ENCODE peak calls at places on chromosome 2, in four cellular contexts. K, F, M and W are unnamed samples.

GRCh38 chr2:238162171-238162515 is 3.4 kb downstream of the ERFE start:
- DNase-seq in M (no peak), F (no peak), K (no peak), W (no peak)

GRCh38 chr2:82089518-82089917 is 1785.0 kb upstream of the LRRTM1 start:
- DNase-seq in K (no peak), F (no peak), M (no peak), W (no peak)

GRCh38 chr2:30661173-30662107 is 145.8 kb downstream of the CAPN13 start:
- DNase-seq in K (no peak), M (no peak), F (peak), W (no peak)

GRCh38 chr2:152097291-152098032 is 1.4 kb downstream of the CACNB4 start:
- DNase-seq in F (peak), M (peak), K (peak), W (peak)

GRCh38 chr2:26245810-26246209 is 1.1 kb downstream of the HADHB start:
- DNase-seq in M (no peak), F (peak), K (peak), W (no peak)

GRCh38 chr2:172070936-172071335 is 14.4 kb upstream of the DLX1 start:
- DNase-seq in F (no peak), M (no peak), K (no peak), W (no peak)

GRCh38 chr2:177906041-177906718 is 166.4 kb downstream of the PDE11A start:
- DNase-seq in M (peak), F (peak), K (peak), W (peak)

GRCh38 chr2:3312576-3313345 is 64.9 kb downstream of the EIPR1 start:
- DNase-seq in F (no peak), K (no peak), M (no peak), W (no peak)

GRCh38 chr2:98649135-98649991 is 41.0 kb downstream of the UNC50 start:
- DNase-seq in F (peak), M (peak), K (peak), W (peak)

GRCh38 chr2:5777089-5777488 is 84.9 kb downstream of the SOX11 start:
- DNase-seq in K (no peak), F (peak), M (no peak), W (no peak)

GRCh38 chr2:12613137-12613912 is 103.4 kb upstream of the TRIB2 start:
- DNase-seq in M (peak), K (no peak), F (no peak), W (peak)

GRCh38 chr2:54772531-54772930 is 49.1 kb downstream of the EML6 start:
- DNase-seq in K (peak), F (peak), M (no peak), W (no peak)

GRCh38 chr2:130351495-130352125 is 4.2 kb upstream of the PTPN18 start:
- DNase-seq in M (no peak), F (no peak), K (no peak), W (no peak)

GRCh38 chr2:67455219-67456142 is 58.3 kb downstream of the ETAA1 start:
- DNase-seq in K (no peak), F (peak), M (no peak), W (peak)

GRCh38 chr2:223692227-223692947 is 90.2 kb upstream of the SCG2 start:
- DNase-seq in F (peak), M (peak), K (peak), W (peak)

GRCh38 chr2:2519381-2519780 is 188.3 kb upstream of the MYT1L start:
- DNase-seq in K (no peak), M (no peak), F (no peak), W (no peak)

GRCh38 chr2:240713928-240714746 is 22.5 kb downstream of the AQP12A start:
- DNase-seq in F (no peak), M (no peak), K (no peak), W (no peak)

GRCh38 chr2:71831208-71831577 is 316.5 kb downstream of the CYP26B1 start:
- DNase-seq in K (peak), F (peak), M (no peak), W (no peak)

GRCh38 chr2:197158591-197159550 is 151.7 kb downstream of the ANKRD44 start:
- DNase-seq in M (no peak), F (peak), K (peak), W (no peak)

GRCh38 chr2:156345582-156345981 is 13.1 kb upstream of the NR4A2 start:
- DNase-seq in K (no peak), F (no peak), M (peak), W (no peak)

GRCh38 chr2:234254783-234255521 is 204.4 kb downstream of the SPP2 start:
- DNase-seq in F (peak), M (no peak), K (peak), W (no peak)

GRCh38 chr2:238513346-238513745 is 86.6 kb downstream of the ASB1 start:
- DNase-seq in K (peak), F (peak), M (peak), W (peak)

GRCh38 chr2:240140511-240140910 is at the start of gene OTOS:
- DNase-seq in K (no peak), M (peak), F (no peak), W (no peak)

DNA sequence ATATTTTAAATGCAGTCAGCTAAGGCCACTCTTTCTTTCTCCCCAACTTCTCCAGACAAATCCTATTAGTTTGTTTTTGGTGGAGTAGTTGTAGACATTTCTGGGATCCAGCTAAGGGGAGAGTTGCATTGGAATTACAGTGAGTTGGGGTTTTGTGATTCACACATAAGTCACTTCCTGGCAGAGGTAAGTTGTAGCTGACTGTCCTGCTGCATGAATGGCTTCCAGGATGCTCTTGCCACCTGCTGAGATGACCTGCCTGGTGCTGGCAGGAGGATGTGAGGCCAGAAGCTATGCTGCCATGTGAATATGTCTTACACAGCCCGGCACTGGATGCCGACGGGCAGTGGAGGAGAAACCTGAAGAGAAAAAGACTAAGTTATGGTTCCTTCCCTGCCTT is 243.7 kb downstream of the TDRD15 start:
- DNase-seq in M (no peak), F (peak), K (no peak), W (no peak)
- TF ChIP-seq EZH2phosphoT487 in M (no peak), F (no peak), K (no peak), W (no peak)

GRCh38 chr2:72921866-72922265 is 4.5 kb downstream of the EMX1 start:
- DNase-seq in F (no peak), M (no peak), K (no peak), W (no peak)

GRCh38 chr2:72919414-72920316 is 2.3 kb downstream of the EMX1 start:
- DNase-seq in F (no peak), M (peak), K (peak), W (peak)

GRCh38 chr2:72917875-72918660 is 749 bp downstream of the EMX1 start:
- DNase-seq in M (peak), K (no peak), F (no peak), W (peak)

GRCh38 chr2:72921088-72921851 is 4.0 kb downstream of the EMX1 start:
- DNase-seq in K (no peak), F (no peak), M (no peak), W (peak)

DNA sequence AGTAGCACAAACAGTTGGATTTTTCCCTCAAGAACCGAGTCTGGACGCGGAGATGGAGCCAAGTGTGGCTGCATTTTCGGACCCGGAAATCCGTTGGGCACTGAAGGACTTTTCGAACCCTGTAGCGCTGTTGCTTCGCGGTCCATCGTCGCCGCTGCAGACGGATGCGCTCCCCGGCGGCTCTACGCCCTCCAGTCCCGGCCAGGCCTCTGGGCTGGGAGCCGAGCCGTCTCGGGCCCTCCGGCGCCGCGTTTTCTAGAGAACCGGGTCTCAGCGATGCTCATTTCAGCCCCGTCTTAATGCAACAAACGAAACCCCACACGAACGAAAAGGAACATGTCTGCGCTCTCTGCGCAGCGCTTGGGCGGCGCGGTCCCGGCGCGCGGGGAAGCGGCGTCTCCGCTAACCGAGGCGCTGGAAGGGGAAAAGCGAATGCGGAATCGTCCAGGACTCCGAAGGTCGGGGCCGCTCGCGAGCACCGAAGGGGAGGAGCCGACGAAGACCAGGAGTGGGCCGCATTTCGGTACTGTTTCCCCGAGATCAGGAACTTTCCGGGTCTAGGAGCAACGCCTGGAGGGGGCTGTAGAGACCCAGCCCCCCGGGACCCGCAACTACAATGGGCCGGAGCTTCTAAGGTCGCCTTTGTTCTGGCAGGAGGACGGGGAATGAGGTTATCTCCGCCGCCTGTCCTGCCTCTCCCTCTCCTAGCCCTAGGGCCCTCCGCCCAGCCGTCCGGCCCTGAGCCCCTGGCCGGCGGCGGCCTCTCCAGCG is 3.2 kb downstream of the EMX1 start:
- DNase-seq in F (no peak), M (peak), K (peak), W (peak)
- TF ChIP-seq EZH2phosphoT487 in F (no peak), M (peak), K (no peak), W (peak)

GRCh38 chr2:221677688-221678087 is 105.6 kb upstream of the EPHA4 start:
- DNase-seq in M (no peak), F (no peak), K (no peak), W (peak)

GRCh38 chr2:221676566-221677172 is 104.6 kb upstream of the EPHA4 start:
- DNase-seq in M (no peak), F (peak), K (peak), W (no peak)

GRCh38 chr2:221674446-221674845 is 102.3 kb upstream of the EPHA4 start:
- DNase-seq in F (no peak), M (no peak), K (no peak), W (no peak)

GRCh38 chr2:221673248-221673647 is 101.1 kb upstream of the EPHA4 start:
- DNase-seq in F (peak), M (no peak), K (peak), W (no peak)

DNA sequence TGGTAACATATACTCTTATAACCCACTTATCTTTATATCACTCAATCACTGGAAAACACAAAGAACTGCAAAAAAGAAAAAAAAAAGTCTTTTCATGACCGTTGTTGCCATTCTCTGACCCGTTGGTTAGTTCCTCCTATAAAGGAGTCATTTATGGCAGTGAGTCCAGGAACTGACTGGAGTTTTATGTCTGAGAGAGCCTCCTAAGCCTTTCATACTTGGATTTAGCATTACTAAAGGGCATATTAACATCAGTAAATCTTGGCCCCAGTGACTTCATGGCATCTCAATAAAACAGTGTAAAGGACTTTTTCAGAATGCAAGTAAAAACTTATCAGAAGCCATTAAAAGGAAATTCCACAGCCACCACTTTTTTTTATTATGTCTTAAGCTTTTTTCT is 103.4 kb upstream of the EPHA4 start:
- DNase-seq in K (no peak), M (no peak), F (no peak), W (no peak)
- TF ChIP-seq EZH2phosphoT487 in K (no peak), M (no peak), F (no peak), W (no peak)

DNA sequence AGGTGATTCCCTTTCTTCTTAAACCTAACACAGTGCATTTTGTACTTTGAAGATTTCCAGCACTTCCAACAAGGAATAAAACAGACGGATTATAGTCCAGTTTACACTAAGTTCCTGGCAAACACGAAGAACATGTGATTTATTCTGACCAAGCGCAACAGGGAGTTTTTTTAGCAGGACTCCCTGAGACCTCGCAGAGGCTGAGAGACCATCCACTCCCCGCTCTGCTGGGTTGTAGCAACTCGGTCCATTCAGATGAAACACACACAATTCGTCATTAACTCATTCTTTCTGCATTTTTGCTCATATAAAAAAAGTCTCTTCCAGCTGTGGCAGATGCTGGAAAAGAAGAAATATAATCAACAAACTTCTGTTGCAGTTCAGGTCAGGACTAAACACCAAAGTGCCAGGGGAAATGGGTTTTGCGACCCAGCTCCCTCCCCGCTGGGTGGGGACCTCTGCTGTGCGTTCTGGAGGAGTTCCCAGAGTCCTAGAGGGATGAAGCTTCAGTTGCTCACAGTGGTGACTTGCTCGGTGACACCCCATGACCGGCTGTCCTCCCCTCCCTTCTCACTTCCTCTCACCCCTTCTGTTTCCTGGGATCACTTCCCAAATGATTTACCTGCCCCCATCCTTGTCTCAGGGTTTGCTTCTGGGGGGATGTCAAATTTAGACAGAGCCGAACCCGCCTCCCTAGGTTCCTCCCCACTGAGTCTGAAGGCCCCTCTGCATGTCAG is 52.5 kb downstream of the KCNF1 start:
- DNase-seq in M (no peak), K (peak), F (no peak), W (no peak)
- TF ChIP-seq EZH2phosphoT487 in M (no peak), K (no peak), F (no peak), W (no peak)